ENCODE peak calls at places on chromosomes 6 and 20, in eight cellular contexts. W is hypothalamus; R is astrocyte of the spinal cord; B is DMS153; X is stimulated activated CD4-positive, alpha-beta T cell treated with anti-CD3 and anti-CD28 coated beads, Interleukin-2, amount 100 ng/mL, for 48 hours; H is AG08395; A is KG1; Y is HTR-8/SVneo. Z is an unnamed sample.

GRCh38 chr6:76702187-76702586 is 629.7 kb upstream of the IMPG1 start:
- DNase-seq in W (no peak), A (no peak), H (no peak), X (no peak), B (no peak), Y (no peak), R (no peak), Z (no peak)

GRCh38 chr20:7031222-7031621 is 263.7 kb downstream of the BMP2 start:
- DNase-seq in A (no peak), R (peak), W (no peak), H (peak), X (no peak), B (no peak), Y (no peak), Z (peak)

GRCh38 chr6:56223995-56224394 is 23.4 kb downstream of the COL21A1 start:
- DNase-seq in Y (no peak), H (peak), B (peak), X (no peak), W (no peak), R (peak), A (no peak), Z (no peak)

GRCh38 chr6:139533573-139534471 is 159.4 kb upstream of the CITED2 start:
- DNase-seq in R (peak), Y (peak), B (no peak), X (no peak), A (peak), W (no peak), H (peak), Z (no peak)

GRCh38 chr6:21386744-21387143 is 206.8 kb upstream of the SOX4 start:
- DNase-seq in R (no peak), A (no peak), B (no peak), Y (peak), W (no peak), X (no peak), H (no peak), Z (no peak)

GRCh38 chr20:36932476-36933426 is 18.8 kb downstream of the SAMHD1 start:
- DNase-seq in X (no peak), A (no peak), R (no peak), W (no peak), H (peak), Y (no peak), B (no peak), Z (no peak)

GRCh38 chr6:158926429-158926828 is 73.6 kb downstream of the RSPH3 start:
- DNase-seq in X (no peak), R (peak), A (no peak), B (no peak), W (no peak), Y (peak), H (no peak), Z (no peak)

GRCh38 chr20:48827880-48828733 is at the start of gene PREX1:
- DNase-seq in B (no peak), W (peak), X (peak), R (peak), Y (peak), H (peak), A (peak), Z (peak)

GRCh38 chr20:43955244-43956191 is 40.9 kb downstream of the TOX2 start:
- DNase-seq in A (peak), H (peak), R (peak), X (peak), W (no peak), Y (peak), B (no peak), Z (no peak)

GRCh38 chr6:64217721-64218603 is 582.4 kb downstream of the PHF3 start:
- DNase-seq in W (no peak), A (no peak), X (no peak), H (no peak), B (no peak), Y (no peak), R (peak), Z (no peak)

GRCh38 chr6:167153523-167153959 is 4.2 kb downstream of the GPR31 start:
- DNase-seq in R (peak), H (no peak), B (no peak), X (no peak), Y (no peak), A (no peak), W (peak), Z (no peak)

GRCh38 chr6:109010703-109011102 is 83.9 kb downstream of the SESN1 start:
- DNase-seq in B (peak), A (no peak), W (no peak), X (no peak), Y (no peak), R (no peak), H (no peak), Z (no peak)

GRCh38 chr20:24678351-24679106 is 209.1 kb downstream of the SYNDIG1 start:
- DNase-seq in H (no peak), A (no peak), W (no peak), X (no peak), R (no peak), Y (no peak), B (no peak), Z (no peak)

GRCh38 chr6:10316327-10316726 is 98.5 kb downstream of the TFAP2A start:
- DNase-seq in Y (peak), A (no peak), B (no peak), R (peak), W (peak), X (no peak), H (peak), Z (no peak)

GRCh38 chr6:106315765-106316375 is 9.7 kb downstream of the ATG5 start:
- DNase-seq in W (no peak), R (peak), B (peak), X (no peak), A (no peak), Y (no peak), H (no peak), Z (no peak)

GRCh38 chr20:10314198-10314597 is 95.6 kb downstream of the SNAP25 start:
- DNase-seq in Y (no peak), X (no peak), W (no peak), A (no peak), H (peak), R (peak), B (no peak), Z (no peak)